ENCODE peak calls at places on chromosomes 13 and 19, in seven cellular contexts. One of them, this sample, is unnamed.

GRCh38 chr13:21413013-21413412 is 46.1 kb downstream of the ZDHHC20 start:
- DNase-seq in ovary: no peak
- DNase-seq in hepatocyte: no peak
- DNase-seq in stomach: no peak
- DNase-seq in brain microvascular endothelial cell: no peak
- DNase-seq in SJSA1: no peak
- DNase-seq in H9: no peak
- DNase-seq in this sample: no peak

GRCh38 chr13:28494861-28495585 is at the start of gene FLT1:
- DNase-seq in hepatocyte: peak; percentile 60
- DNase-seq in SJSA1: peak; percentile 28
- DNase-seq in brain microvascular endothelial cell: no peak
- DNase-seq in stomach: peak; percentile 27
- DNase-seq in H9: peak; percentile 82
- DNase-seq in ovary: no peak
- DNase-seq in this sample: no peak

GRCh38 chr19:27962260-27962659 is 1250.7 kb downstream of the UQCRFS1 start:
- DNase-seq in ovary: no peak
- DNase-seq in H9: no peak
- DNase-seq in brain microvascular endothelial cell: peak; percentile 14
- DNase-seq in hepatocyte: no peak
- DNase-seq in stomach: no peak
- DNase-seq in SJSA1: no peak
- DNase-seq in this sample: no peak

GRCh38 chr13:93502987-93503386 is 276.4 kb downstream of the GPC6 start:
- DNase-seq in brain microvascular endothelial cell: no peak
- DNase-seq in ovary: no peak
- DNase-seq in SJSA1: no peak
- DNase-seq in stomach: no peak
- DNase-seq in hepatocyte: no peak
- DNase-seq in H9: no peak
- DNase-seq in this sample: no peak

GRCh38 chr19:13104848-13105646 is 2.4 kb upstream of the LYL1 start:
- DNase-seq in SJSA1: no peak
- DNase-seq in hepatocyte: no peak
- DNase-seq in ovary: no peak
- DNase-seq in H9: no peak
- DNase-seq in brain microvascular endothelial cell: no peak
- DNase-seq in stomach: no peak
- DNase-seq in this sample: no peak

GRCh38 chr13:29878101-29878500 is 27.7 kb upstream of the UBL3 start:
- DNase-seq in H9: no peak
- DNase-seq in stomach: no peak
- DNase-seq in ovary: no peak
- DNase-seq in hepatocyte: no peak
- DNase-seq in brain microvascular endothelial cell: no peak
- DNase-seq in SJSA1: no peak
- DNase-seq in this sample: no peak

GRCh38 chr13:65095118-65095517 is 2135.0 kb downstream of the PCDH9 start:
- DNase-seq in stomach: no peak
- DNase-seq in ovary: no peak
- DNase-seq in H9: no peak
- DNase-seq in SJSA1: no peak
- DNase-seq in brain microvascular endothelial cell: no peak
- DNase-seq in hepatocyte: no peak
- DNase-seq in this sample: no peak

GRCh38 chr19:36771275-36772231 is 1.1 kb downstream of the ZNF850 start:
- DNase-seq in brain microvascular endothelial cell: peak; percentile 97
- DNase-seq in H9: peak; percentile 84
- DNase-seq in hepatocyte: peak; percentile 82
- DNase-seq in SJSA1: peak; percentile 17
- DNase-seq in ovary: peak; percentile 90
- DNase-seq in stomach: peak; percentile 62
- DNase-seq in this sample: peak; percentile 83

GRCh38 chr13:48222358-48223015 is 10.5 kb upstream of the ITM2B start:
- DNase-seq in stomach: no peak
- DNase-seq in ovary: peak; percentile 56
- DNase-seq in SJSA1: peak; percentile 65
- DNase-seq in hepatocyte: no peak
- DNase-seq in brain microvascular endothelial cell: no peak
- DNase-seq in H9: no peak
- DNase-seq in this sample: peak; percentile 73

GRCh38 chr13:36428083-36428482 is 4.2 kb upstream of the CCNA1 start:
- DNase-seq in hepatocyte: no peak
- DNase-seq in stomach: no peak
- DNase-seq in ovary: no peak
- DNase-seq in SJSA1: no peak
- DNase-seq in H9: no peak
- DNase-seq in brain microvascular endothelial cell: no peak
- DNase-seq in this sample: no peak

GRCh38 chr13:85538957-85539356 is 260.3 kb downstream of the SLITRK6 start:
- DNase-seq in SJSA1: no peak
- DNase-seq in hepatocyte: no peak
- DNase-seq in brain microvascular endothelial cell: no peak
- DNase-seq in stomach: no peak
- DNase-seq in ovary: no peak
- DNase-seq in H9: no peak
- DNase-seq in this sample: no peak

GRCh38 chr19:48543121-48543710 is 8.8 kb upstream of the SULT2B1 start:
- DNase-seq in ovary: no peak
- DNase-seq in SJSA1: no peak
- DNase-seq in stomach: peak; percentile 82
- DNase-seq in hepatocyte: no peak
- DNase-seq in H9: peak; percentile 50
- DNase-seq in brain microvascular endothelial cell: peak; percentile 10
- DNase-seq in this sample: no peak

GRCh38 chr19:57888107-57888493 is 737 bp downstream of the ZNF814 start:
- DNase-seq in stomach: no peak
- DNase-seq in ovary: no peak
- DNase-seq in H9: no peak
- DNase-seq in SJSA1: no peak
- DNase-seq in brain microvascular endothelial cell: no peak
- DNase-seq in hepatocyte: no peak
- DNase-seq in this sample: no peak

GRCh38 chr19:48424694-48425219 is 21.0 kb upstream of the GRWD1 start:
- DNase-seq in brain microvascular endothelial cell: peak; percentile 66
- DNase-seq in hepatocyte: no peak
- DNase-seq in H9: peak; percentile 53
- DNase-seq in ovary: no peak
- DNase-seq in stomach: no peak
- DNase-seq in SJSA1: peak; percentile 86
- DNase-seq in this sample: no peak

GRCh38 chr19:40143612-40144011 is 47.6 kb upstream of the MAP3K10 start:
- DNase-seq in H9: no peak
- DNase-seq in stomach: no peak
- DNase-seq in SJSA1: no peak
- DNase-seq in brain microvascular endothelial cell: no peak
- DNase-seq in ovary: no peak
- DNase-seq in hepatocyte: no peak
- DNase-seq in this sample: no peak

GRCh38 chr19:29524201-29524911 is 1.4 kb upstream of the VSTM2B start:
- DNase-seq in hepatocyte: no peak
- DNase-seq in ovary: no peak
- DNase-seq in H9: peak; percentile 64
- DNase-seq in stomach: no peak
- DNase-seq in brain microvascular endothelial cell: no peak
- DNase-seq in SJSA1: no peak
- DNase-seq in this sample: no peak
- H3K27me3 ChIP-seq in hepatocyte: peaks cover 85% of the 10 kb centered on the region
- H3K27me3 ChIP-seq in ovary: no peaks in the 10 kb centered on the region
- H3K27me3 ChIP-seq in H9: peaks cover 48% of the 10 kb centered on the region
- H3K27me3 ChIP-seq in stomach: peaks cover 99% of the 10 kb centered on the region
- H3K27me3 ChIP-seq in brain microvascular endothelial cell: peaks cover 55% of the 10 kb centered on the region
- H3K27me3 ChIP-seq in SJSA1: peaks cover 54% of the 10 kb centered on the region
- H3K27me3 ChIP-seq in this sample: peaks cover 84% of the 10 kb centered on the region

DNA sequence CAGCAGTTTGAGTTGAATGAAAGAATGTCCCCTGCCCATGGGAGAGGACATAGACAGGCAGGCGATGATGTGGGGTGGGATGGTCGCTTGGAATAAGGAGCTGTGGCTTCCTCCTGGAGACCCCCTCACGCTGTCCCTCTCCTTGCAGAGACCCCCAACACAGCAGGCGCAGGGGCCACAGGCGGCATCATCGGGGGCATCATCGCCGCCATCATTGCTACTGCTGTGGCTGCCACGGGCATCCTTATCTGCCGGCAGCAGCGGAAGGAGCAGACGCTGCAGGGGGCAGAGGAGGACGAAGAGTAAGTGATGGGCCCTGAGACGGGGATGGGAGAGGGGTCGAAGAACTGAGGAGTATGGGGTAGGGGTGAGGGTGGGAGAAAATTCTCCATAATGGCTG is 9.0 kb upstream of the TOMM40 start:
- DNase-seq in brain microvascular endothelial cell: no peak
- DNase-seq in SJSA1: no peak
- DNase-seq in ovary: no peak
- DNase-seq in stomach: no peak
- DNase-seq in hepatocyte: no peak
- DNase-seq in H9: no peak
- DNase-seq in this sample: no peak
- H3K27me3 ChIP-seq in brain microvascular endothelial cell: no peaks in the 10 kb centered on the region
- H3K27me3 ChIP-seq in SJSA1: no peaks in the 10 kb centered on the region
- H3K27me3 ChIP-seq in ovary: no peaks in the 10 kb centered on the region
- H3K27me3 ChIP-seq in stomach: no peaks in the 10 kb centered on the region
- H3K27me3 ChIP-seq in hepatocyte: no peaks in the 10 kb centered on the region
- H3K27me3 ChIP-seq in H9: no peaks in the 10 kb centered on the region
- H3K27me3 ChIP-seq in this sample: no peaks in the 10 kb centered on the region

GRCh38 chr19:1524972-1525325 is 1.1 kb downstream of the PLK5 start:
- DNase-seq in SJSA1: no peak
- DNase-seq in brain microvascular endothelial cell: no peak
- DNase-seq in ovary: no peak
- DNase-seq in stomach: no peak
- DNase-seq in H9: no peak
- DNase-seq in hepatocyte: no peak
- DNase-seq in this sample: no peak
- H3K27me3 ChIP-seq in SJSA1: peaks cover 43% of the 10 kb centered on the region
- H3K27me3 ChIP-seq in brain microvascular endothelial cell: peaks cover 30% of the 10 kb centered on the region
- H3K27me3 ChIP-seq in ovary: no peaks in the 10 kb centered on the region
- H3K27me3 ChIP-seq in stomach: peaks cover 94% of the 10 kb centered on the region
- H3K27me3 ChIP-seq in H9: peaks cover 16% of the 10 kb centered on the region
- H3K27me3 ChIP-seq in hepatocyte: peaks cover 28% of the 10 kb centered on the region
- H3K27me3 ChIP-seq in this sample: peaks cover 83% of the 10 kb centered on the region

GRCh38 chr19:29587518-29587986 is 18.5 kb upstream of the POP4 start:
- DNase-seq in stomach: no peak
- DNase-seq in H9: no peak
- DNase-seq in ovary: no peak
- DNase-seq in SJSA1: no peak
- DNase-seq in brain microvascular endothelial cell: peak; percentile 34
- DNase-seq in hepatocyte: no peak
- DNase-seq in this sample: no peak

GRCh38 chr19:29587059-29587458 is 19.0 kb upstream of the POP4 start:
- DNase-seq in hepatocyte: no peak
- DNase-seq in brain microvascular endothelial cell: no peak
- DNase-seq in stomach: no peak
- DNase-seq in H9: no peak
- DNase-seq in ovary: no peak
- DNase-seq in SJSA1: no peak
- DNase-seq in this sample: no peak

GRCh38 chr19:29583196-29584006 is 22.7 kb upstream of the POP4 start:
- DNase-seq in H9: no peak
- DNase-seq in hepatocyte: no peak
- DNase-seq in ovary: no peak
- DNase-seq in stomach: no peak
- DNase-seq in SJSA1: no peak
- DNase-seq in brain microvascular endothelial cell: no peak
- DNase-seq in this sample: no peak

GRCh38 chr19:29588095-29588494 is 18.0 kb upstream of the POP4 start:
- DNase-seq in brain microvascular endothelial cell: no peak
- DNase-seq in hepatocyte: no peak
- DNase-seq in H9: no peak
- DNase-seq in stomach: no peak
- DNase-seq in ovary: no peak
- DNase-seq in SJSA1: no peak
- DNase-seq in this sample: no peak

GRCh38 chr19:29586401-29586800 is 19.7 kb upstream of the POP4 start:
- DNase-seq in H9: no peak
- DNase-seq in stomach: no peak
- DNase-seq in brain microvascular endothelial cell: no peak
- DNase-seq in ovary: no peak
- DNase-seq in SJSA1: no peak
- DNase-seq in hepatocyte: no peak
- DNase-seq in this sample: no peak
- H3K27me3 ChIP-seq in H9: no peaks in the 10 kb centered on the region
- H3K27me3 ChIP-seq in stomach: peaks cover 37% of the 10 kb centered on the region
- H3K27me3 ChIP-seq in brain microvascular endothelial cell: no peaks in the 10 kb centered on the region
- H3K27me3 ChIP-seq in ovary: no peaks in the 10 kb centered on the region
- H3K27me3 ChIP-seq in SJSA1: peaks cover 2% of the 10 kb centered on the region
- H3K27me3 ChIP-seq in hepatocyte: peaks cover 21% of the 10 kb centered on the region
- H3K27me3 ChIP-seq in this sample: peaks cover 21% of the 10 kb centered on the region

DNA sequence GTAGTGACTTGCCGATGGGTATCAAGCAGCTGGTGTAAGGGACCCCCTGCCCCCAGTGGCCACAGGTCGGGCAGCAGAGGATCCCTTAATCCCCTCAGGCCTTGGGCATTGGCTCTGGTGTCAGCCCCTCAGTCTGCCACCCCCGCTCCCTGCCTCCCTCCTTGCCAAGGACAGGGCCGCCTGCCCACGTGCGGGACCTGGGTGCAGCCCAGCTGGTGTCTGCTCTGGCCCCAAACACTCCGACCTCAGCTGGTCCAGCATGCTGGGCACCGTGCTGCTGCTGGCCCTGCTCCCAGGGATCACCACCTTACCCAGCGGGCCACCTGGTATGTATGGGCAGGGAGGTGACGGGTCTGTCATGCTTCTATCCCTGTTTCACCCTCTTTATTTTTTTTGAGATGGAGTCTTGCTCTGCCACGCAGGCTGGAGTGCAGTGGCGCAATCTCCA is at the start of gene TGFBR3L:
- DNase-seq in SJSA1: no peak
- DNase-seq in ovary: no peak
- DNase-seq in brain microvascular endothelial cell: no peak
- DNase-seq in stomach: no peak
- DNase-seq in H9: no peak
- DNase-seq in hepatocyte: no peak
- DNase-seq in this sample: no peak
- H3K27me3 ChIP-seq in SJSA1: peaks cover 39% of the 10 kb centered on the region
- H3K27me3 ChIP-seq in ovary: peaks cover 6% of the 10 kb centered on the region
- H3K27me3 ChIP-seq in brain microvascular endothelial cell: peaks cover 14% of the 10 kb centered on the region
- H3K27me3 ChIP-seq in stomach: peaks cover 81% of the 10 kb centered on the region
- H3K27me3 ChIP-seq in H9: peaks cover 16% of the 10 kb centered on the region
- H3K27me3 ChIP-seq in hepatocyte: peaks cover 35% of the 10 kb centered on the region
- H3K27me3 ChIP-seq in this sample: peaks cover 69% of the 10 kb centered on the region

DNA sequence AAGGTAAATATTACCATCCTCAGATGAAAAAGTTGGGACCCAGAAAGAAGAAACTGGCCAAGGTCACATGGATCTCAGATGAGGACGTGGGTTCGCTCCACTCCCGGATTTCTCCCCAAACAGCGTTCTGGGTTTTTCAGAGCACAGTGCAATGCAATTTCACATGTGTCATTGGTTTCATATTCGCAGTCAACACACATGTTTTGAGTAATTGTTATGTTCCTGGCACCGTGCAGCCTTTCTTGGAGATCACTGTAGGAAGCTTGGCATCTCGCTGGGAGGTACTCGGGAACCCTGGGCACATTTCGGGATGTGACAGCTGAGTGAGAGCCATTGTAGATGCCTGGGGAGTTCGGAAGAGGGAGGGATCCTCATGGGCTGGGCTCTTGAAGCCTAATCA is 26.2 kb upstream of the CEBPG start:
- DNase-seq in ovary: no peak
- DNase-seq in H9: no peak
- DNase-seq in hepatocyte: no peak
- DNase-seq in brain microvascular endothelial cell: no peak
- DNase-seq in stomach: no peak
- DNase-seq in SJSA1: no peak
- DNase-seq in this sample: no peak
- H3K27me3 ChIP-seq in ovary: no peaks in the 10 kb centered on the region
- H3K27me3 ChIP-seq in H9: no peaks in the 10 kb centered on the region
- H3K27me3 ChIP-seq in hepatocyte: peaks cover 4% of the 10 kb centered on the region
- H3K27me3 ChIP-seq in brain microvascular endothelial cell: peaks cover 3% of the 10 kb centered on the region
- H3K27me3 ChIP-seq in stomach: peaks cover 46% of the 10 kb centered on the region
- H3K27me3 ChIP-seq in SJSA1: peaks cover 46% of the 10 kb centered on the region
- H3K27me3 ChIP-seq in this sample: peaks cover 29% of the 10 kb centered on the region

This sample was measured in tibial artery.